ENCODE peak calls at places on chromosome 21, in nine cellular contexts. S, B, Z, U, P, Y, C, M and A are unnamed samples.

GRCh38 chr21:45505416-45506021 is 36.7 kb downstream of the SLC19A1 start:
- DNase-seq in S (no peak), P (no peak), M (no peak), U (no peak), C (peak; percentile 73), Y (no peak), B (peak; percentile 62), Z (peak; percentile 87), A (peak; percentile 57)

GRCh38 chr21:36297938-36298572 is 21.9 kb upstream of the MORC3 start:
- DNase-seq in C (peak; percentile 85), Z (peak; percentile 56), M (no peak), B (peak; percentile 69), Y (no peak), U (peak; percentile 5), S (no peak), P (peak; percentile 76), A (peak; percentile 71)

GRCh38 chr21:45331521-45332257 is 44.0 kb upstream of the POFUT2 start:
- DNase-seq in M (no peak), Y (no peak), C (peak; percentile 58), B (peak; percentile 61), S (no peak), P (no peak), Z (no peak), U (no peak), A (no peak)

GRCh38 chr21:25561668-25562641 is 45.3 kb downstream of the MRPL39 start:
- DNase-seq in B (peak; percentile 73), Y (no peak), C (peak; percentile 90), M (peak; percentile 82), S (peak; percentile 83), U (no peak), Z (peak; percentile 45), P (no peak), A (peak; percentile 64)

GRCh38 chr21:38486221-38486620 is 12.1 kb downstream of the ERG start:
- DNase-seq in Z (no peak), U (no peak), S (no peak), M (peak; percentile 78), B (no peak), C (no peak), Y (no peak), P (no peak), A (no peak)

GRCh38 chr21:26835027-26835713 is 10.0 kb downstream of the ADAMTS1 start:
- DNase-seq in B (peak; percentile 74), P (no peak), M (no peak), U (no peak), Y (no peak), C (no peak), Z (no peak), S (no peak), A (no peak)

GRCh38 chr21:27480841-27481261 is 514.0 kb upstream of the ADAMTS5 start:
- DNase-seq in C (no peak), B (no peak), Z (no peak), Y (no peak), M (no peak), S (no peak), U (no peak), P (peak; percentile 32), A (no peak)

GRCh38 chr21:17901458-17902092 is 82.4 kb upstream of the C21orf91 start:
- DNase-seq in M (no peak), Z (no peak), C (no peak), S (no peak), B (no peak), Y (no peak), P (no peak), U (no peak), A (no peak)

GRCh38 chr21:45974073-45975016 is 7.2 kb upstream of the COL6A1 start:
- DNase-seq in Y (peak; percentile 36), U (no peak), Z (peak; percentile 26), B (peak; percentile 89), M (peak; percentile 42), P (peak; percentile 30), S (peak; percentile 72), C (peak; percentile 80), A (peak; percentile 84)

DNA sequence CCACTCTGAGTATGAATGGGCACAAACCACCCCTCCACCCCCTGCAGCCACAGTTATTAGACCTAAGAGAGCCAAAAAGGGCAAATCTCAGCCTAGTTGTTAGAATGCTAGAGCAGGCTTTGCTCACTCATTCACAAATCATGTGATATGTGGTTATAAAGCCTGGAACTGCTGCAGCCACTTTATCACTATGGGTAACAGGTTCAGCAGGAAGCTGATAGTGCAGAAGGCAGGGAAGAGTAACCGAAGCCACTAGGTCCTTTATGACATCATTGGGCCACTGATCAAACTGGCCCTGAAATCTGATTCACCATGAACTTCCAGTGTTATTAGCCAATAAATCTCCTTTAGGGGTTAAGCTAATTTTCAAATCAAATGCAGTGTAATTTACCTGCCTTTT is 134.7 kb downstream of the GRIK1 start:
- DNase-seq in M (no peak), S (no peak), P (no peak), C (no peak), Y (no peak), U (no peak), B (no peak), Z (no peak), A (no peak)
- TF ChIP-seq POLR2AphosphoS5 in M (no peak), S (no peak), P (no peak), C (no peak), Y (no peak), U (no peak), B (no peak), Z (no peak), A (no peak)

DNA sequence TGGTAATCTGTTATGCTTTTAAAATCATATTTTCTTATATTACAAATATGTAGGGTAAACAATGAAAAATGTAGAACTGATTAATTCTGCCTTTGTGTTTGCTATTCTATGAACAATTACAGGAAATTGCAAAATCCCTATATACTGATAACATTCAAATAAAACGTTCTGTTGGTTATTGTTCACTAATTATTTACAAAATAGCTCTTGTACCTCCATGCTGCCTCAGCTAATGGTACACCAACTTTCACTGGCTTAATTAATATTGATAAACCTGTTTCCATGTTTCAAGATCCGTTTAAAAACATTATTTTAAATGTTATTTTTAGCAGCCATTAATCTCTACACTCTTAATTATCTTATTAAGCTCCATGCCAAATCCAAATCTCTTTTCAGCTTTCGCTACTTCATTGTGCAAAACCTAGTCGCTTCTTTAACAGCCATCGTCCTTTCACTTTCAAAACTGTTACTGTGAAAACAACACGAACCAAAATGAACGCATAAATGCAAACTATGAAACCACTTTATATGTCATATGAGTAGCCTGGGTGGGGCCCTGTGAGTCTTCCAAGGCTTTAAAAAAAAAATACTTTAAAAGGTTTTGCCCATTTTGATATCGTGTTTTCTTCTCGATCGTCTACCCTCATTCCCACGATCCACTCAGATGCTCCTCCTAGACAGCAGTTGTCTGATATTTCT is 807.0 kb downstream of the USP25 start:
- DNase-seq in B (no peak), Y (no peak), M (peak; percentile 65), P (no peak), S (no peak), Z (no peak), C (no peak), U (no peak), A (no peak)
- TF ChIP-seq POLR2AphosphoS5 in B (no peak), Y (no peak), M (no peak), P (no peak), S (no peak), Z (no peak), C (no peak), U (no peak), A (no peak)

DNA sequence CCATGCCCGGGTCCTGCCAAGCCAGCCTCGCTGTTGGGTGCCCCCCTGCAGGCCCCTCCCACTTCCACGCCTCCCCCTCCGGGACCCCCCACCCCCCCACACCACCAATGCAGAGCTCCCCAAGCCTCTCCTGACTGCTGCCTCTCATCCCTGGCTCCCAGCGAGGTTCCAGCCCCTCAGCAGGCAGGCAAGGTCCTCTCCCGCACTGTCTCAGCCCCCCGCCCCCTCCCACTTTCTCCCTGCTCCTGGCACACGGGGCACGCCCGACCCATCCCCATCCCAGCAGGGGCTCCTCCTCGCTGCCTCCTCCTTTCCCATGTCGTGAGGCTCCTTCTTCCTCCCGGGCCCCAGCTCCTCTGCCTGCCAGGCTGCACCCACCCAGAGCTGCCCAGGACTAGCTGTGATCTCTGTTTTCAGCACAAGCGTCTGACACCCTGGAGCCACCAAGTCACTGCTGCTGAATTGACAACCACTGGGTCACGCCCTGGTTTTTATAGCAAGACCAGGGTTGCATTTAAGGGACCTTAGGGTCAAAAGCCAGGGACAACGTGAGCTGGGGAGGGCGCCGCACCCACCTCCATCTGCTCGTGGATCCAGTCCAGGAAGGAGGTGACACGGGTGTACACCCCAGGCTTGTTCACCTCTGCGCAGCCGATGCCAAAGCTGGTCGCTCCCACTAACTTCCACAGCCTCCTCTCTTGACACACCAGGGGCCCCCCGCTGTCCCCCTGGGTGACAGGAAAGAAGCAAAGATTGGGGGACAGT is 9.0 kb upstream of the TFF1 start:
- DNase-seq in M (no peak), Z (peak; percentile 63), Y (no peak), S (peak; percentile 30), P (no peak), C (peak; percentile 57), B (no peak), U (no peak), A (no peak)
- TF ChIP-seq POLR2AphosphoS5 in M (no peak), Z (no peak), Y (no peak), S (no peak), P (no peak), C (no peak), B (no peak), U (no peak), A (no peak)

DNA sequence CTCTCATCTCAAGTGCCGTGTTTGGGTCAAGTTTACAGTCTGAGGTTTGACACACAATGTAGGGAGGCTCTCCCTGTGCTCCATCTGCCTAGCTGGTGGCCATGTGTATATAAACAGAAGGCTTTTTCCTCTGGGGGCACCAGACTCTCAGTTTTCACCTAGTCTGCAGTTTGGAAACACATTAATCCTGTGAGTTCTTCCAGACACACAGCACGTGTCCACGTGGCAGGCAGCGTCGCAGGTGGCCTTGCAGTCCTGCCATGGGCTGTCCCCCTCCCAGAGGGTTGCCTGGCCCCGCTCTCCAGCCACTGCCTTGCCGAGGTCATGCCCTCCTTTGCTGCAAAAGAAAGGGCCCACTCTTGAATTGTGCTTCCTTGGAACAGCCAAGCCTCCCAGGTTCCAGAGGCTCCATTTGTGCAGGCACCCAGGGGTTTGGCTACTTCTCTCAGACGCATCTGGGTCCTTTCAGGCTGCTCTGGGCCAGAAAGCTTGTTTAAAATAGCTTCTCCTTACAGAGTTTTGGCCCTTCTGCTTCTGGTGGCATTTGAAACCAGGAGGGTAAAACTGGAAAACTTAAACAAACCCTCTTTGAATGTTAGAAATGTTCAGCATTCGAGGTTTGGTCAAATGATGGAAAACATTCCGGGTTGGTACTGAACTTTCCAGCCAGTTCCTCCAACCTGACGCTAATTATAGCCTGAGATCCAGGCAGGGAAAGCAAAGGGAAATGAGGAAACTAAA is 4.4 kb upstream of the RUNX1 start:
- DNase-seq in M (no peak), Y (no peak), B (peak; percentile 77), S (no peak), Z (no peak), U (peak; percentile 36), P (no peak), C (no peak), A (no peak)
- TF ChIP-seq POLR2AphosphoS5 in M (no peak), Y (no peak), B (peak; percentile 69), S (no peak), Z (no peak), U (no peak), P (no peak), C (no peak), A (no peak)

GRCh38 chr21:29056538-29057050 is 16.9 kb downstream of the CCT8 start:
- DNase-seq in U (no peak), C (no peak), M (no peak), Z (no peak), P (no peak), S (no peak), B (no peak), Y (no peak), A (no peak)
- TF ChIP-seq POLR2AphosphoS5 in U (no peak), C (no peak), M (no peak), Z (no peak), P (no peak), S (no peak), B (no peak), Y (no peak), A (no peak)